ENCODE peak calls at places on chromosome 7, in eight cellular contexts. M is GM12878; Z is hepatocyte; C is psoas muscle; J is stomach; N is body of pancreas; O is OCI-LY7; R is CD8-positive, alpha-beta memory T cell. G is an unnamed sample. For H3K9me3, the result is how much of the 10 kb centered on the place peaks cover.

GRCh38 chr7:71220210-71220695 is 88.3 kb downstream of the GALNT17 start:
- DNase-seq in M (no peak), Z (peak), C (no peak), J (no peak), N (peak), O (no peak), R (no peak), G (no peak)

GRCh38 chr7:135774284-135774683 is 25.7 kb upstream of the FAM180A start:
- DNase-seq in M (no peak), Z (peak), C (no peak), J (no peak), N (peak), O (no peak), R (no peak), G (no peak)

GRCh38 chr7:108480311-108480710 is 24.1 kb upstream of the NRCAM start:
- DNase-seq in M (no peak), Z (no peak), C (no peak), J (no peak), N (no peak), O (no peak), R (no peak), G (no peak)

GRCh38 chr7:129213828-129214227 is 11.0 kb upstream of the AHCYL2 start:
- DNase-seq in M (no peak), Z (peak), C (no peak), J (no peak), N (no peak), O (peak), R (no peak), G (no peak)

GRCh38 chr7:98626393-98627061 is 9.4 kb downstream of the NPTX2 start:
- DNase-seq in M (no peak), Z (no peak), C (no peak), J (no peak), N (no peak), O (no peak), R (no peak), G (no peak)

GRCh38 chr7:55133630-55134392 is 115.0 kb downstream of the EGFR start:
- DNase-seq in M (no peak), Z (peak), C (peak), J (peak), N (no peak), O (no peak), R (no peak), G (no peak)

GRCh38 chr7:2823124-2823523 is 21.0 kb downstream of the GNA12 start:
- DNase-seq in M (no peak), Z (no peak), C (no peak), J (no peak), N (no peak), O (no peak), R (no peak), G (no peak)

GRCh38 chr7:30927040-30927439 is 15.4 kb downstream of the AQP1 start:
- DNase-seq in M (no peak), Z (peak), C (no peak), J (no peak), N (peak), O (no peak), R (no peak), G (no peak)

GRCh38 chr7:45217358-45217757 is 59.8 kb downstream of the RAMP3 start:
- DNase-seq in M (no peak), Z (peak), C (no peak), J (no peak), N (no peak), O (no peak), R (no peak), G (no peak)

GRCh38 chr7:832292-832967 is at the start of gene SUN1:
- DNase-seq in M (peak), Z (peak), C (no peak), J (no peak), N (peak), O (no peak), R (peak), G (peak)

GRCh38 chr7:94559972-94560371 is 50.4 kb downstream of the CASD1 start:
- DNase-seq in M (no peak), Z (no peak), C (no peak), J (no peak), N (no peak), O (no peak), R (no peak), G (no peak)

GRCh38 chr7:87316846-87317545 is 28.5 kb upstream of the CROT start:
- DNase-seq in M (no peak), Z (no peak), C (no peak), J (no peak), N (no peak), O (no peak), R (no peak), G (no peak)

GRCh38 chr7:104231054-104232046 is 23.5 kb upstream of the ORC5 start:
- DNase-seq in M (no peak), Z (peak), C (no peak), J (peak), N (peak), O (peak), R (peak), G (peak)

GRCh38 chr7:101108330-101108857 is 18.5 kb upstream of the SERPINE1 start:
- DNase-seq in M (peak), Z (no peak), C (peak), J (no peak), N (no peak), O (no peak), R (no peak), G (no peak)

GRCh38 chr7:50304158-50304910 is at the start of gene IKZF1:
- DNase-seq in M (no peak), Z (peak), C (peak), J (peak), N (peak), O (peak), R (peak), G (peak)

GRCh38 chr7:102300643-102301211 is 14.1 kb downstream of the SH2B2 start:
- DNase-seq in M (no peak), Z (no peak), C (peak), J (no peak), N (no peak), O (no peak), R (no peak), G (no peak)

GRCh38 chr7:66697451-66698438 is 42.8 kb upstream of the RABGEF1 start:
- DNase-seq in M (no peak), Z (no peak), C (peak), J (no peak), N (no peak), O (no peak), R (no peak), G (no peak)

GRCh38 chr7:22784346-22784745 is 38.3 kb downstream of the TOMM7 start:
- DNase-seq in M (no peak), Z (no peak), C (no peak), J (no peak), N (no peak), O (no peak), R (no peak), G (no peak)

GRCh38 chr7:132430863-132431822 is 145.1 kb downstream of the PLXNA4 start:
- DNase-seq in M (no peak), Z (peak), C (no peak), J (no peak), N (no peak), O (no peak), R (peak), G (no peak)

GRCh38 chr7:83782628-83783027 is 133.7 kb upstream of the SEMA3E start:
- DNase-seq in M (no peak), Z (no peak), C (no peak), J (no peak), N (no peak), O (no peak), R (no peak), G (no peak)

GRCh38 chr7:137209151-137209822 is 134.2 kb downstream of the PTN start:
- DNase-seq in M (no peak), Z (peak), C (no peak), J (no peak), N (no peak), O (no peak), R (no peak), G (no peak)

GRCh38 chr7:2985866-2986265 is 57.8 kb downstream of the CARD11 start:
- DNase-seq in M (no peak), Z (no peak), C (no peak), J (no peak), N (no peak), O (no peak), R (no peak), G (no peak)

GRCh38 chr7:5350600-5351385 is 68.0 kb downstream of the SLC29A4 start:
- DNase-seq in M (no peak), Z (no peak), C (no peak), J (no peak), N (no peak), O (no peak), R (no peak), G (no peak)

GRCh38 chr7:7354674-7355073 is 172.3 kb downstream of the C1GALT1 start:
- DNase-seq in M (no peak), Z (peak), C (no peak), J (no peak), N (no peak), O (no peak), R (no peak), G (no peak)

GRCh38 chr7:102883098-102883860 is 29.5 kb upstream of the LRRC17 start:
- DNase-seq in M (no peak), Z (no peak), C (no peak), J (no peak), N (no peak), O (no peak), R (no peak), G (no peak)

GRCh38 chr7:16233519-16233918 is 187.8 kb downstream of the CRPPA start:
- DNase-seq in M (no peak), Z (no peak), C (no peak), J (no peak), N (no peak), O (no peak), R (no peak), G (no peak)

GRCh38 chr7:39810710-39811109 is 139.3 kb upstream of the CDK13 start:
- DNase-seq in M (no peak), Z (no peak), C (no peak), J (no peak), N (no peak), O (no peak), R (no peak), G (no peak)

GRCh38 chr7:16891338-16891737 is 9.6 kb upstream of the AGR3 start:
- DNase-seq in M (peak), Z (peak), C (no peak), J (peak), N (peak), O (peak), R (peak), G (no peak)

GRCh38 chr7:40223451-40224112 is 88.8 kb downstream of the SUGCT start:
- DNase-seq in M (no peak), Z (no peak), C (no peak), J (no peak), N (no peak), O (no peak), R (no peak), G (no peak)

GRCh38 chr7:116984917-116985316 is 31.6 kb downstream of the ST7 start:
- DNase-seq in M (no peak), Z (peak), C (no peak), J (no peak), N (no peak), O (peak), R (peak), G (no peak)

GRCh38 chr7:79810945-79811344 is 323.7 kb upstream of the GNAI1 start:
- DNase-seq in M (no peak), Z (no peak), C (no peak), J (no peak), N (no peak), O (no peak), R (no peak), G (no peak)

GRCh38 chr7:95772771-95773581 is 622 bp downstream of the DYNC1I1 start:
- DNase-seq in M (no peak), Z (peak), C (peak), J (no peak), N (peak), O (no peak), R (no peak), G (no peak)

GRCh38 chr7:56218510-56218909 is 102.3 kb upstream of the NUPR2 start:
- DNase-seq in M (no peak), Z (no peak), C (no peak), J (no peak), N (no peak), O (no peak), R (no peak), G (no peak)
- H3K9me3 ChIP-seq in M (under half), Z (under half), C (under half), J (under half), N (under half), O (under half), R (under half), G (under half)

DNA sequence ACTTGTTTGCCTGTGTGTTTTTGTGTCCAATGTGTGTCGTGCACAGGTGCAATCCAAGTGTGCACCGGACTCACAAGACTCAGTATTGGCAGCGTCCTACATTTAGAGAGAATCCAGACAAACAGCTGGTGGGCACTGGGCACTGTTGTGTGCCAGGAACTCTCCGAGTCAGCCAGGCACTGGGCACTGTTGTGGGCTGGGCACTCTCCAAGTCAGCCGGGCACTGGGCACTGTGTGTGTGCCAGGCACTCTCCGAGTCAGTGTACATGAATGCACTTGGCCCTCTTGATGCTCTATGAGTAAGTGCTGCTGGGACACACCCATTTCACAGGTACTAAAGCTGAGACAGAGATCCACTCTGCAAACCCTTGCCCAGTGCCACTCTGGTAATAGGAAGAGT is 303.5 kb downstream of the PTPRN2 start:
- DNase-seq in M (no peak), Z (no peak), C (no peak), J (peak), N (no peak), O (no peak), R (no peak), G (no peak)
- H3K9me3 ChIP-seq in M (under half), Z (under half), C (under half), J (under half), N (under half), O (under half), R (under half), G (under half)

GRCh38 chr7:146514304-146514703 is 397.7 kb downstream of the CNTNAP2 start:
- DNase-seq in M (no peak), Z (no peak), C (no peak), J (no peak), N (no peak), O (no peak), R (no peak), G (no peak)

DNA sequence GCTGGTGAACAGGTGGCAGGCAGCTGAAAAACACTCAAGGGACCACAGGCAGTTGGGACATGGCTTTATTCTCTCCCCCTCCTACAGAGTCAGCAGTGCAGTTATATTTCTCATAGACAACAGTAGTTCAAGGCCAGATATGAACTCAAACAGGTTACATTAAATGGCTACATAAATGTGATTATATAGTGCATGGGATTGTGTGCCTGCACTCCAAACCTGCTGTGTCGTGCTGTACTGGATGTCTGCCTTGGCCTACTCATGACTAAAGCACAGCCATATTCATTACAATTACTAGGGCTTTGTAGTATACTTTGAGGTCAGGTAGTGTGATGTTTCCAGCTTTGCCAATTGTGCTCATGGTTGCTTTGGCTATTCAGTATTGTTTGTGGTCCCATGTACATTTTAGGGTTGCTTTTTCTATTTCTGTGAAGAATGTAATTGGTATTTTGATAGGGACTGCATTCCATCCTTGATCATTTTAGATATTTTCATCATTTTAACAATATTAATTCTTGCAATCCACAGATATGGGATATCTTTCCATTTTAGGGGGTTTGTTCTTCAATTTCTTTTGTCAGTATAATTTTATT is 393.6 kb downstream of the CNTNAP2 start:
- DNase-seq in M (no peak), Z (no peak), C (no peak), J (no peak), N (no peak), O (peak), R (no peak), G (no peak)
- H3K9me3 ChIP-seq in M (under half), Z (under half), C (under half), J (half or more), N (under half), O (under half), R (under half), G (under half)

GRCh38 chr7:148084138-148084537 is 506.4 kb upstream of the C7orf33 start:
- DNase-seq in M (no peak), Z (peak), C (no peak), J (peak), N (peak), O (peak), R (no peak), G (no peak)
- H3K9me3 ChIP-seq in M (under half), Z (under half), C (under half), J (under half), N (under half), O (under half), R (under half), G (under half)

GRCh38 chr7:18889436-18889835 is 228.0 kb downstream of the TWIST1 start:
- DNase-seq in M (no peak), Z (no peak), C (no peak), J (no peak), N (no peak), O (no peak), R (no peak), G (no peak)
- H3K9me3 ChIP-seq in M (under half), Z (under half), C (under half), J (under half), N (under half), O (under half), R (under half), G (under half)

GRCh38 chr7:159192761-159193453 is 48.2 kb upstream of the VIPR2 start:
- DNase-seq in M (no peak), Z (no peak), C (no peak), J (no peak), N (no peak), O (no peak), R (no peak), G (no peak)

GRCh38 chr7:159191236-159191635 is 46.6 kb upstream of the VIPR2 start:
- DNase-seq in M (no peak), Z (no peak), C (no peak), J (no peak), N (no peak), O (no peak), R (no peak), G (no peak)

GRCh38 chr7:159193543-159193942 is 48.9 kb upstream of the VIPR2 start:
- DNase-seq in M (no peak), Z (no peak), C (no peak), J (no peak), N (no peak), O (no peak), R (no peak), G (no peak)

GRCh38 chr7:159195926-159196325 is 51.3 kb upstream of the VIPR2 start:
- DNase-seq in M (no peak), Z (no peak), C (no peak), J (no peak), N (no peak), O (no peak), R (peak), G (no peak)

DNA sequence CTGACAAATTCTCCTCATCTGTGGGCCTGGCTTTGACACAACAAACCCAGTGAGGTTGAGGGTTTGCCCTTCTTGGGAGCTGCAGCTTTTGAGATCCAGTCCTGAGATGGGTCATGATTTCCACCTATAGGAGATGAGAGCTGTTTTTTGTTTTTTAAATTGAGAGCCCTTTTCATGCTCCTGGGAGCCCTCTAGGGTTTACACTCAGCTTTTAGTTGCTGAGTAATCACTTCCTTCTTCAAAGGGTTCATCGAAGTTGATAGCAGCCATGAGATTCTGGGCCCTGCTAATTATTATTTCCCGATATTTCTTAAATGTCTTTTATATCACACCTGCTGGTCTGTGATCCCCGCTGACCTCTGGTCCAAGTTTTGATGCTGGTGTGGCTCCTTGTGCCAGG is 47.3 kb upstream of the VIPR2 start:
- DNase-seq in M (no peak), Z (no peak), C (no peak), J (no peak), N (no peak), O (no peak), R (no peak), G (no peak)
- H3K9me3 ChIP-seq in M (under half), Z (under half), C (under half), J (under half), N (under half), O (under half), R (under half), G (under half)

DNA sequence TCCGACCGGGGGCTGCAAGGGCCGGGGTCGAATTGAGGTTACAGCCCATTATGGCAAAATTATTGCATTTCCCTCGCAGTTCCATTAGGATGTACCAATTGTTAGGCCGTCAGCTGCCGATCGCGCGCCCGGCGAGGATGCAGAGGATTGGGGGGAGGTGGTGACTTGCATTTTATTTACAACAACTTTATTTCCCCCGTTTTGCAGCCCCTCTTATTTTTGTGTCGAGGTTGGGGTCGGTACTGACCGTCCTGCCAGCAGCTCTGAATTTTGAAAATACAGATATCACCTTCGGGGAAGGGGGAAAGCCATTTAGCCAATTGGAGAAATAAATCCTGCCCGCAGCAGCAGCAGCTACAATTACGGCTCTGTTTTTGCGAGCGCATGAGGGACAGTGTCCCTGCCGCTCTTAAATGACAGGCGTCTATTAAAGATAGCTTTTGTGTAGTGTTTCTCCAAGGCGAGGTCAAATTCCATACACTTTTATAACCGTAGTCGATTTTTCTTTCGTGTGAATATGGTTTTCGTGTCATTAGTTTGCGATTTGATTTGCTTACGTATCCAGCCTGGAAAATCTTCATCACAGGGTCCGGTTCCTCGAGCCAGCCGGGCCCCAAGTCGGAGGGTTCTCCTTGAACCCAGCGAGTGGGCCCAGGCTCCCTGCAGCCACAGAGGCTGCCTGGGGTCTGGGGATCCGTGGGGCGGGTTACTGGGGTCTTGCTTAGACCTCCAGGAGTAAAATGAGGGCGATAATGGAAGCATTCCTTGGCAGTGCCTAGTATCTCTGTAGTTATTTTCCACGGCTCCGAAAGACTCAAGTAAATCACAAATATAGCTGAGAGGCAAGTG is 693 bp upstream of the HOXA5 start:
- DNase-seq in M (no peak), Z (no peak), C (peak), J (no peak), N (no peak), O (no peak), R (no peak), G (no peak)
- H3K9me3 ChIP-seq in M (under half), Z (under half), C (under half), J (under half), N (under half), O (under half), R (under half), G (under half)